ENCODE peak calls at places on chromosomes 13 and 19, in five cellular contexts. One of them, this sample, is unnamed.

GRCh38 chr19:8158411-8159074 is 9.2 kb upstream of the FBN3 start:
- DNase-seq in HCT116: peak; percentile 79
- DNase-seq in SK-N-SH: peak; percentile 78
- DNase-seq in GM12878: peak; percentile 57
- DNase-seq in K562: peak; percentile 88
- DNase-seq in this sample: peak; percentile 97

GRCh38 chr13:27601208-27601607 is 19.1 kb downstream of the LNX2 start:
- DNase-seq in HCT116: no peak
- DNase-seq in SK-N-SH: no peak
- DNase-seq in GM12878: no peak
- DNase-seq in K562: no peak
- DNase-seq in this sample: no peak

GRCh38 chr13:23707674-23708073 is 137.5 kb downstream of the TNFRSF19 start:
- DNase-seq in HCT116: peak; percentile 24
- DNase-seq in SK-N-SH: no peak
- DNase-seq in GM12878: no peak
- DNase-seq in K562: peak; percentile 10
- DNase-seq in this sample: no peak

GRCh38 chr13:91142572-91142971 is 204.9 kb upstream of the MIR17HG start:
- DNase-seq in HCT116: no peak
- DNase-seq in SK-N-SH: no peak
- DNase-seq in GM12878: no peak
- DNase-seq in K562: no peak
- DNase-seq in this sample: no peak

GRCh38 chr19:21750586-21751128 is 16.7 kb downstream of the ZNF100 start:
- DNase-seq in HCT116: no peak
- DNase-seq in SK-N-SH: peak; percentile 22
- DNase-seq in GM12878: no peak
- DNase-seq in K562: no peak
- DNase-seq in this sample: no peak

GRCh38 chr13:90414691-90415596 is 932.5 kb upstream of the MIR17HG start:
- DNase-seq in HCT116: peak; percentile 4
- DNase-seq in SK-N-SH: no peak
- DNase-seq in GM12878: no peak
- DNase-seq in K562: no peak
- DNase-seq in this sample: peak; percentile 19

GRCh38 chr19:5128932-5129389 is 160.0 kb downstream of the KDM4B start:
- DNase-seq in HCT116: no peak
- DNase-seq in SK-N-SH: no peak
- DNase-seq in GM12878: no peak
- DNase-seq in K562: peak; percentile 75
- DNase-seq in this sample: no peak

GRCh38 chr13:64457976-64458375 is 2772.2 kb downstream of the PCDH9 start:
- DNase-seq in HCT116: no peak
- DNase-seq in SK-N-SH: no peak
- DNase-seq in GM12878: no peak
- DNase-seq in K562: no peak
- DNase-seq in this sample: no peak

GRCh38 chr13:38348890-38349289 is 761 bp upstream of the UFM1 start:
- DNase-seq in HCT116: no peak
- DNase-seq in SK-N-SH: no peak
- DNase-seq in GM12878: no peak
- DNase-seq in K562: peak; percentile 23
- DNase-seq in this sample: no peak

GRCh38 chr19:14080887-14081796 is 4.4 kb downstream of the C19orf67 start:
- DNase-seq in HCT116: peak; percentile 99
- DNase-seq in SK-N-SH: peak; percentile 95
- DNase-seq in GM12878: peak; percentile 99
- DNase-seq in K562: peak; percentile 99
- DNase-seq in this sample: peak; percentile 100

GRCh38 chr13:40189885-40190655 is 476.4 kb downstream of the FOXO1 start:
- DNase-seq in HCT116: no peak
- DNase-seq in SK-N-SH: peak; percentile 57
- DNase-seq in GM12878: no peak
- DNase-seq in K562: no peak
- DNase-seq in this sample: no peak

GRCh38 chr19:48393559-48394330 is at the start of gene GRIN2D:
- DNase-seq in HCT116: no peak
- DNase-seq in SK-N-SH: peak; percentile 78
- DNase-seq in GM12878: no peak
- DNase-seq in K562: peak; percentile 49
- DNase-seq in this sample: peak; percentile 65

GRCh38 chr19:53659292-53659691 is 27.5 kb downstream of the DPRX start:
- DNase-seq in HCT116: no peak
- DNase-seq in SK-N-SH: peak; percentile 33
- DNase-seq in GM12878: no peak
- DNase-seq in K562: peak; percentile 51
- DNase-seq in this sample: peak; percentile 94

GRCh38 chr19:2949939-2950285 is 5.1 kb upstream of the ZNF77 start:
- DNase-seq in HCT116: no peak
- DNase-seq in SK-N-SH: peak; percentile 72
- DNase-seq in GM12878: no peak
- DNase-seq in K562: peak; percentile 98
- DNase-seq in this sample: peak; percentile 65

GRCh38 chr13:76809369-76809768 is 76.8 kb downstream of the KCTD12 start:
- DNase-seq in HCT116: no peak
- DNase-seq in SK-N-SH: no peak
- DNase-seq in GM12878: no peak
- DNase-seq in K562: no peak
- DNase-seq in this sample: no peak

GRCh38 chr19:46299695-46300094 is 2.9 kb downstream of the HIF3A start:
- DNase-seq in HCT116: no peak
- DNase-seq in SK-N-SH: no peak
- DNase-seq in GM12878: no peak
- DNase-seq in K562: no peak
- DNase-seq in this sample: no peak

GRCh38 chr19:46306501-46306900 is 9.7 kb downstream of the HIF3A start:
- DNase-seq in HCT116: no peak
- DNase-seq in SK-N-SH: no peak
- DNase-seq in GM12878: no peak
- DNase-seq in K562: no peak
- DNase-seq in this sample: no peak

GRCh38 chr19:46303345-46303701 is 6.5 kb downstream of the HIF3A start:
- DNase-seq in HCT116: no peak
- DNase-seq in SK-N-SH: no peak
- DNase-seq in GM12878: no peak
- DNase-seq in K562: no peak
- DNase-seq in this sample: peak; percentile 31

GRCh38 chr19:46308510-46308909 is 11.7 kb downstream of the HIF3A start:
- DNase-seq in HCT116: no peak
- DNase-seq in SK-N-SH: no peak
- DNase-seq in GM12878: no peak
- DNase-seq in K562: no peak
- DNase-seq in this sample: no peak

GRCh38 chr19:46303702-46304397 is 7.0 kb downstream of the HIF3A start:
- DNase-seq in HCT116: peak; percentile 92
- DNase-seq in SK-N-SH: peak; percentile 82
- DNase-seq in GM12878: no peak
- DNase-seq in K562: peak; percentile 67
- DNase-seq in this sample: peak; percentile 100
- TF ChIP-seq REST in HCT116: no peak
- TF ChIP-seq REST in SK-N-SH: no peak
- TF ChIP-seq REST in GM12878: no peak
- TF ChIP-seq REST in K562: no peak
- TF ChIP-seq REST in this sample: no peak

DNA sequence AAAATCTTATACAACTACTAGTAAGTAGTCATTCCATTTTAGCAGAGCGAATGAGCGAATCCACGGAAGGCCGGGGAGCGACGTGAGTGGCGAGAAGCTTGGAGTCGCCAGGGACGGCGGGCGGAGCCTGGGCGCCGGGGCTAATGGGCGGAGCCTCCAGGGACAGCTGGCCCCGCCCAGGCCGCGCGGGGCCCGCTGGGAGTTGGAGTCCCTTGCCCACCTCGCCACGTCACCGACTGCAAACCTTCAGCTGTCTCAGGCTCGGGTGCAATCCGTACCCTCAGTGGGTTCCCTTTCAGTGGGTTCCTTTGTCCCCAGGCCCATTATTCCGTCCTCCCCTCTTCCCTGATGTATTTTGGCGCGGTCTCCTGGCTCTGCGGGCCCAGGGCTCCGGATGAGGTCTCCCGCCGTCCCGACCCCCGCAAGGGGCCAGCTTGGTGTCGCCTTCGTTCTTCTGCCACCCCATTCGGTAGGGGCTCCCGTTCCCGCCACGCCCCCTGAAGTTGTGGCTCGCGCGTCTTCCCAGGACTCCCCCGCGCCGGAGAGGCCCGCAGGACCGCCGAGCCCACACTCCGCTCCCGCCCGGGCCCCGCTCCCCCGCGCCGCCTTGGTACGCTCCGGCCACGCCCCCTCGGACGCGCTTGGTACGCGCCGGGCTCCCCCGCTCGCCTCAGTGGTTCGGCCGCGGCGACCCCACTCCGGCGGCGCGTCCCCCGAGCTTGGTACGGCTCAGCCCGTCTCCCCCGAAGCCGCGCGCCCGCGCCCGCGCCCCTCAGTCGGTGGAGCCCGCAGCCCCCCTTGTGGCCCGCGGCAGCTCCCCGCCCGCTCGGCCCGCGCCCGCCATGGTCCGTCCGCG is at the start of gene PTOV1:
- DNase-seq in HCT116: peak; percentile 84
- DNase-seq in SK-N-SH: peak; percentile 98
- DNase-seq in GM12878: peak; percentile 59
- DNase-seq in K562: peak; percentile 96
- DNase-seq in this sample: peak; percentile 94
- H2AFZ ChIP-seq in HCT116: no peak within 1 kb of the TSS
- H2AFZ ChIP-seq in SK-N-SH: peak within 1 kb of the TSS; percentile 67
- H2AFZ ChIP-seq in GM12878: peak within 1 kb of the TSS; percentile 92
- H2AFZ ChIP-seq in K562: peak within 1 kb of the TSS; percentile 97
- H2AFZ ChIP-seq in this sample: peak within 1 kb of the TSS; percentile 83

GRCh38 chr19:340620-341385 is 3.8 kb downstream of the MIER2 start:
- DNase-seq in HCT116: no peak
- DNase-seq in SK-N-SH: no peak
- DNase-seq in GM12878: no peak
- DNase-seq in K562: no peak
- DNase-seq in this sample: no peak
- H3K4me2 ChIP-seq in HCT116: no peak overlapping the region
- H3K4me2 ChIP-seq in SK-N-SH: peak overlapping the region; percentile 95
- H3K4me2 ChIP-seq in GM12878: peak overlapping the region; percentile 42
- H3K4me2 ChIP-seq in K562: peak overlapping the region; percentile 88
- H3K4me2 ChIP-seq in this sample: no peak overlapping the region

DNA sequence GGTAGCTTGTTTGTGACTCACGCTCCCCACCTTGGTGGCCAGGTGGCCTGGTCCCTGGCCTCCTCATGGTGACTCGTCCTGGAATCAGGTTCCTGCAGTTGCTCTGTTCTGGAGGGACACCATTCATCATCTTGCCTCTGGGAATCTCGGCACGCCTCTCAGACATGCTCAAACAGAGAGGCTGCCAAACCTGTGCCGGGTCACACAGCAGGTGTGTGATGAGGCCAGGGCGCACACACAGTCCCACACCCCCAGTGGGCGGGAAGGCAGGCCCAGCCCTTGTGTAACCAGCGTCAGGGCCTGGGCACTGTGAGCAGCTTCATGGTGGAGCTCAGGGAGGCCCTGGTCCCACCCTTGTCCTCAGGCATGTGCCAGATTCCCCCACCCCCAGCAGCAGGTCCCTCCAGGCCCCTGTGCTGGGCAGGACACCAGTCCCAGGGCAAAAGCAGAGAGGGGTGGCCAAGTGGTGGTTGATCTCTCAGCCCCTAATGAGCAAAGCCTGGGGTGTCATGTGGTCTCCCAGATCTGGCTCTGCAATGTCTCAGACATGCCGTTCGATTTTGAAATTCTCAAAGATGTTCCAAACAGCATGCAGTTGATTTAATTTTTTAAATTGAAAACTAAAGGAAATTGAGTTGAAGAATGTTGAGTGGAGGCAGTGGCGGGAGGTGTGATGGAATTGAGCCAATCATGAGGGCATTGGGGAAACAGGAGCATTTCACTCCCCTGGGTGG is 12.1 kb downstream of the CEBPA start:
- DNase-seq in HCT116: no peak
- DNase-seq in SK-N-SH: no peak
- DNase-seq in GM12878: no peak
- DNase-seq in K562: no peak
- DNase-seq in this sample: no peak
- TF ChIP-seq REST in HCT116: no peak
- TF ChIP-seq REST in SK-N-SH: no peak
- TF ChIP-seq REST in GM12878: no peak
- TF ChIP-seq REST in K562: no peak
- TF ChIP-seq REST in this sample: no peak

DNA sequence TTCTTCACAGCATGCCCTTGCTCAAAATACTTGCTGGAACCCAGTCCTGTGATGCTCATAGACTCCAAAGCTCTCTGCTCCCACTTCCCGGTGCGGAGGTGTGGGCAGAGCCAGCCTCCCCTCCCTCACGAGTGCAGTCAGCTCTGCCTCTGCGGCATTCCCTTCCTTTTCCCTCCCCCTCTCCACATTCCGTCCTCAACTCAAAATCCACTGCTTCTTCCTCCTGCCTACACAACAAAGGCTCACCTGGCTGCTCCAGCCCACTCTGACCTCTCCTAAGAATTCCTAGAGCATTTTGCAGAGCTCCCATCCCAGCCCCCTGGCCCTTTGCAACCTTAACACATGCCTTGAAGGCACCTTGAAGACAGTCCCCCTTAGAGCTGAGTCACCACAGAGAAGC is 527.9 kb downstream of the MYO16 start:
- DNase-seq in HCT116: no peak
- DNase-seq in SK-N-SH: no peak
- DNase-seq in GM12878: no peak
- DNase-seq in K562: no peak
- DNase-seq in this sample: peak; percentile 72
- H2AFZ ChIP-seq in HCT116: peak overlapping the region; percentile 48
- H2AFZ ChIP-seq in SK-N-SH: no peak overlapping the region
- H2AFZ ChIP-seq in GM12878: no peak overlapping the region
- H2AFZ ChIP-seq in K562: no peak overlapping the region
- H2AFZ ChIP-seq in this sample: peak overlapping the region; percentile 73

DNA sequence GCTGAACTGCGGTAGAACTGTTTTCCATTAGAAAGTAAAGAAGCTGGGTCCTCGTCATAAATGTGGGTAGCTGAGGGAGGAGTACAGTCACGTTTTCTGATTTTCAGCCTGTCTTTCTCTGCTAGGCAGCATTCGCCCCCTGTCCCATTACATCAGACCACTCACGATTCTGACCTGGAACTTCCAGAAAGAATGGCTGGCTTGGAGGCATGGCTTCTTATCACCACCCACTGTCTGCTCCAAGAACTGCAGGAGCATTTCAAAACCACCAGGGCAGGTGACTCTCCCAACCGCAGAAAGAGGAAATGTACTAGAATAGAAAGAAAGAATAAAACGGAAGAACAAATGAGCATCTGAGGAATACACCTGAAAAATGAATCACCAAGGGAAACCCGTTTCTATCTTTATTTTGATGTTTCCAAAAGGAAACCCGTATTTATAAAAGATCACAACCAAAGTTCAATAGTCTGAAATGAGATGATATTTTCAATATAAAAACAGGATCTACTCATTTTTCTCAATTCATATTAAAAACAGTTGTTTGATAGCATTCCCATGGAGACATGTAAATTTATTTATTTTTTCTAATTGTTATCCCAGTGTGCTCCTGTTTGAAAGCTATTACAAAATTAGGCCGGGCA is 22.1 kb upstream of the POMP start:
- DNase-seq in HCT116: peak; percentile 52
- DNase-seq in SK-N-SH: peak; percentile 64
- DNase-seq in GM12878: peak; percentile 68
- DNase-seq in K562: peak; percentile 75
- DNase-seq in this sample: peak; percentile 92
- H3K4me2 ChIP-seq in HCT116: peak overlapping the region; percentile 36
- H3K4me2 ChIP-seq in SK-N-SH: peak overlapping the region; percentile 31
- H3K4me2 ChIP-seq in GM12878: peak overlapping the region; percentile 34
- H3K4me2 ChIP-seq in K562: no peak overlapping the region
- H3K4me2 ChIP-seq in this sample: no peak overlapping the region

GRCh38 chr13:44045179-44045562 is 165.5 kb downstream of the LACC1 start:
- DNase-seq in HCT116: no peak
- DNase-seq in SK-N-SH: peak; percentile 14
- DNase-seq in GM12878: no peak
- DNase-seq in K562: no peak
- DNase-seq in this sample: no peak
- TF ChIP-seq REST in HCT116: no peak
- TF ChIP-seq REST in SK-N-SH: no peak
- TF ChIP-seq REST in GM12878: no peak
- TF ChIP-seq REST in K562: no peak
- TF ChIP-seq REST in this sample: no peak